ENCODE peak calls at places on chromosomes 5 and 9, in five cellular contexts. I is A549, W is GM12878, O is H1, C is K562. K is an unnamed sample.

GRCh38 chr5:87829214-87829551 is 416.5 kb upstream of the CCNH start:
- DNase-seq in I (no peak), W (no peak), O (no peak), C (no peak), K (peak; percentile 6)

GRCh38 chr5:152532714-152533113 is 127.6 kb upstream of the NMUR2 start:
- DNase-seq in W (peak; percentile 15), O (no peak), I (peak; percentile 28), C (peak; percentile 10), K (peak; percentile 42)

GRCh38 chr5:131430794-131431193 is 166.9 kb downstream of the CDC42SE2 start:
- DNase-seq in O (no peak), W (no peak), C (no peak), I (no peak), K (no peak)

GRCh38 chr5:24539625-24540024 is 105.2 kb downstream of the CDH10 start:
- DNase-seq in O (no peak), W (no peak), C (no peak), I (no peak), K (no peak)

GRCh38 chr9:105710638-105711037 is 16.3 kb downstream of the TMEM38B start:
- DNase-seq in O (no peak), C (no peak), W (no peak), I (no peak), K (no peak)

GRCh38 chr5:50807661-50808060 is 141.2 kb downstream of the PARP8 start:
- DNase-seq in W (no peak), I (no peak), C (no peak), O (no peak), K (no peak)

GRCh38 chr9:36974731-36975130 is 59.3 kb downstream of the PAX5 start:
- DNase-seq in C (no peak), W (no peak), I (no peak), O (peak; percentile 41), K (no peak)

GRCh38 chr9:95167998-95168397 is 149.5 kb downstream of the FANCC start:
- DNase-seq in W (no peak), C (peak; percentile 57), O (peak; percentile 87), I (peak; percentile 28), K (peak; percentile 61)

GRCh38 chr5:32013658-32014057 is 160.5 kb downstream of the GOLPH3 start:
- DNase-seq in C (no peak), O (no peak), I (no peak), W (no peak), K (no peak)

GRCh38 chr5:88883566-88884434 is 816 bp upstream of the MEF2C start:
- DNase-seq in O (peak; percentile 77), C (peak; percentile 58), W (no peak), I (no peak), K (peak; percentile 50)

GRCh38 chr5:98214240-98215051 is 559.0 kb upstream of the RGMB start:
- DNase-seq in I (no peak), C (no peak), W (no peak), O (no peak), K (no peak)

GRCh38 chr9:122033775-122034373 is 59.2 kb downstream of the TTLL11 start:
- DNase-seq in I (no peak), O (no peak), C (no peak), W (no peak), K (no peak)

GRCh38 chr5:84088996-84089395 is 295.7 kb downstream of the EDIL3 start:
- DNase-seq in O (no peak), I (no peak), C (no peak), W (no peak), K (peak; percentile 31)

GRCh38 chr5:149636861-149637246 is 55.6 kb downstream of the ARHGEF37 start:
- DNase-seq in C (peak; percentile 60), W (no peak), O (peak; percentile 83), I (peak; percentile 72), K (peak; percentile 65)

GRCh38 chr9:96515629-96516470 is 65.9 kb downstream of the HABP4 start:
- DNase-seq in C (no peak), I (no peak), O (no peak), W (no peak), K (no peak)

GRCh38 chr5:85466423-85466822 is 1081.7 kb upstream of the EDIL3 start:
- DNase-seq in C (no peak), W (no peak), I (no peak), O (no peak), K (no peak)

GRCh38 chr5:170570492-170570891 is 66.7 kb downstream of the KCNIP1 start:
- DNase-seq in W (no peak), C (no peak), I (no peak), O (no peak), K (no peak)

GRCh38 chr5:120552638-120553037 is 88.5 kb downstream of the PRR16 start:
- DNase-seq in C (no peak), O (no peak), I (no peak), W (no peak), K (no peak)

GRCh38 chr9:34551751-34552605 is 29.2 kb upstream of the ENHO start:
- DNase-seq in W (no peak), O (peak; percentile 41), I (no peak), C (no peak), K (no peak)

GRCh38 chr5:84191296-84191695 is 193.4 kb downstream of the EDIL3 start:
- DNase-seq in C (no peak), W (no peak), O (no peak), I (no peak), K (no peak)

GRCh38 chr5:19555436-19555835 is 432.6 kb downstream of the CDH18 start:
- DNase-seq in C (no peak), I (no peak), O (no peak), W (no peak), K (no peak)

DNA sequence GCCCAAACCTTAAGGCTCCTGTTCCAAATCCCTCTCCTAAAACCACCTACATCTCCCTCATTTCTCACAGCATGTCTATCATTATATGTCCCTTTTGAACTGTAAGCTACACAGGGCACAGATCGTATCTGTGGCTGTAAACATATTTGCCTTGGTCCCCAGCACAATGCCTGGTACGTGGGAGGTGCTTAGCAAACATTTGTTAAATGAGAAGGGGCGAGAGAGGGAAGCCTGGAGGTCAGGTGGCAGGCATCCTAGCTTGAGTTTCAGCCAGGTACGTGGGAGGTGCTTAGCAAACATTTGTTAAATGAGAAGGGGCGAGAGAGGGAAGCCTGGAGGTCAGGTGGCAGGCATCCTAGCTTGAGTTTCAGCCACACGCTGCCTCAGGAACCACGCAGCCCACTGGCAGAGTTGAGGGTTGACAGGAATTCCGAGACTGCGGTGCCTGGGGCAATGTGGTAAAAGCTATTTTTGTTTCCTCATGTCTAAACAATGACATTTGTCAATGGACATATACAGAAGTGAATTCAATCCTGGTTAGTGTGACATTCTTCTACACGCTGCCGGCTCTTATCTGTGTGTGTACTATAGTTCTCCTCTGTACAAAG is 113.6 kb downstream of the EFNA5 start:
- DNase-seq in I (peak; percentile 59), C (no peak), W (no peak), O (no peak), K (peak; percentile 59)
- TF ChIP-seq CEBPB in I (no peak), C (no peak), W (no peak), O (no peak), K (no peak)

GRCh38 chr5:125036494-125036893 is 290.1 kb upstream of the ZNF608 start:
- DNase-seq in C (no peak), O (no peak), I (no peak), W (no peak), K (no peak)
- TF ChIP-seq MAX in C (no peak), O (no peak), I (no peak), W (no peak), K (no peak)

GRCh38 chr5:74032617-74033016 is 406.6 kb downstream of the ARHGEF28 start:
- DNase-seq in I (no peak), O (no peak), C (no peak), W (no peak), K (no peak)

GRCh38 chr5:74040065-74040551 is 414.1 kb downstream of the ARHGEF28 start:
- DNase-seq in C (no peak), I (no peak), W (no peak), O (no peak), K (no peak)

GRCh38 chr5:74034738-74035137 is 408.7 kb downstream of the ARHGEF28 start:
- DNase-seq in O (no peak), C (no peak), W (no peak), I (no peak), K (no peak)

GRCh38 chr5:74031536-74031935 is 405.5 kb downstream of the ARHGEF28 start:
- DNase-seq in W (no peak), O (no peak), C (no peak), I (no peak), K (no peak)

GRCh38 chr5:74035521-74035937 is 409.5 kb downstream of the ARHGEF28 start:
- DNase-seq in C (peak; percentile 8), O (no peak), I (peak; percentile 16), W (peak; percentile 59), K (peak; percentile 36)
- TF ChIP-seq CEBPB in C (no peak), O (no peak), I (no peak), W (no peak), K (no peak)

DNA sequence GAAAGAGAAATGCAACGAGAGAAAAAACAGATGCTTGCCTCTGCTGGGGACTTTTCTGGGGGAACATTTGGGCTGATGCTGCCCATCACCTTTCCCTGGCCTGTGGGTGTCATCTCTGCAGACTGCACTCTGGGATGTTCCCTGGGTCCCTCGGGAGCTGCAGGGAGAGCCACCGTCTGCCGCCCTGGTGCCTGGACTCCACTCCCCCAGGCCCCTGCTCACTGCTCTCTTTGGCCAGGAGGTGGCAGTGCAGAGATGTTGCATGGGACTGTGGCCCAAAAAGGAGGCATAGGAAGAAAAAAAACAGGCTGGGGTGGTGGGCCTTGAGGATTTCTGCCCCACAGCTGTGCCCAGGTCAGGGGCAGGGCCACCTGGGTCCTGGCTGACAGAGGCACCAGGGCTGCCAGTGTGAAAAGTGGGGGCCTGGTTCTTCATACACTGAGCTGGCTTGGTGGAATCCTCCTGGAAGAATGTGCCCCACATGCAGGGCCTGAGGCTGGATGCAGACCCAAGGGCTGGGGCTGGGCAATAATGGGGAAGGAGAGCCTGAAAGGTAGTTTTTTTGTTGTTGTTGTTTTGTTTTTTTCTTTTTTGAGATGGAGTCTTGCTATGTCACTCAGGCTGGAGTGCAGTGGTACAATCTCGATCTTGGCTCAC is 353.6 kb downstream of the SLIT3 start:
- DNase-seq in C (peak; percentile 57), O (peak; percentile 88), I (peak; percentile 60), W (no peak), K (no peak)
- TF ChIP-seq MAX in C (no peak), O (no peak), I (no peak), W (no peak), K (no peak)

GRCh38 chr5:167294861-167295685 is 996.4 kb upstream of the WWC1 start:
- DNase-seq in O (no peak), C (no peak), W (no peak), I (peak; percentile 71), K (peak; percentile 3)
- TF ChIP-seq CEBPB in O (no peak), C (no peak), W (no peak), I (peak; percentile 19), K (no peak)

K was measured in HCT116.